ENCODE peak calls at places on chromosomes 5 and 9, in six cellular contexts. One of them, this sample, is unnamed.

GRCh38 chr5:137660349-137660817 is 75.5 kb downstream of the KLHL3 start:
- DNase-seq in stimulated activated CD4-positive, alpha-beta T cell treated with anti-CD3 and anti-CD28 coated beads, Interleukin-4, amount 100 ng/mL, for 4 hours: peak
- DNase-seq in hypothalamus: no peak
- DNase-seq in NCI-H1092: peak
- DNase-seq in COLO829: peak
- DNase-seq in GM13977: peak
- DNase-seq in this sample: peak

GRCh38 chr9:14797442-14797841 is 74.9 kb upstream of the CER1 start:
- DNase-seq in stimulated activated CD4-positive, alpha-beta T cell treated with anti-CD3 and anti-CD28 coated beads, Interleukin-4, amount 100 ng/mL, for 4 hours: no peak
- DNase-seq in hypothalamus: no peak
- DNase-seq in NCI-H1092: no peak
- DNase-seq in COLO829: no peak
- DNase-seq in GM13977: no peak
- DNase-seq in this sample: no peak

GRCh38 chr5:172162348-172162747 is 25.7 kb downstream of the STK10 start:
- DNase-seq in stimulated activated CD4-positive, alpha-beta T cell treated with anti-CD3 and anti-CD28 coated beads, Interleukin-4, amount 100 ng/mL, for 4 hours: no peak
- DNase-seq in hypothalamus: no peak
- DNase-seq in NCI-H1092: no peak
- DNase-seq in COLO829: no peak
- DNase-seq in GM13977: no peak
- DNase-seq in this sample: no peak

GRCh38 chr5:42842860-42843641 is 31.4 kb upstream of the SELENOP start:
- DNase-seq in stimulated activated CD4-positive, alpha-beta T cell treated with anti-CD3 and anti-CD28 coated beads, Interleukin-4, amount 100 ng/mL, for 4 hours: no peak
- DNase-seq in hypothalamus: no peak
- DNase-seq in NCI-H1092: no peak
- DNase-seq in COLO829: no peak
- DNase-seq in GM13977: no peak
- DNase-seq in this sample: no peak

GRCh38 chr5:86337667-86338460 is 279.9 kb upstream of the COX7C start:
- DNase-seq in stimulated activated CD4-positive, alpha-beta T cell treated with anti-CD3 and anti-CD28 coated beads, Interleukin-4, amount 100 ng/mL, for 4 hours: no peak
- DNase-seq in hypothalamus: no peak
- DNase-seq in NCI-H1092: no peak
- DNase-seq in COLO829: no peak
- DNase-seq in GM13977: no peak
- DNase-seq in this sample: no peak

GRCh38 chr5:155019601-155020226 is 6.2 kb downstream of the KIF4B start:
- DNase-seq in stimulated activated CD4-positive, alpha-beta T cell treated with anti-CD3 and anti-CD28 coated beads, Interleukin-4, amount 100 ng/mL, for 4 hours: no peak
- DNase-seq in hypothalamus: no peak
- DNase-seq in NCI-H1092: no peak
- DNase-seq in COLO829: no peak
- DNase-seq in GM13977: no peak
- DNase-seq in this sample: no peak

GRCh38 chr5:79743846-79744605 is 54.4 kb downstream of the CMYA5 start:
- DNase-seq in stimulated activated CD4-positive, alpha-beta T cell treated with anti-CD3 and anti-CD28 coated beads, Interleukin-4, amount 100 ng/mL, for 4 hours: no peak
- DNase-seq in hypothalamus: no peak
- DNase-seq in NCI-H1092: no peak
- DNase-seq in COLO829: no peak
- DNase-seq in GM13977: no peak
- DNase-seq in this sample: no peak

GRCh38 chr5:158373623-158374375 is 514.9 kb upstream of the CLINT1 start:
- DNase-seq in stimulated activated CD4-positive, alpha-beta T cell treated with anti-CD3 and anti-CD28 coated beads, Interleukin-4, amount 100 ng/mL, for 4 hours: no peak
- DNase-seq in hypothalamus: no peak
- DNase-seq in NCI-H1092: no peak
- DNase-seq in COLO829: peak
- DNase-seq in GM13977: no peak
- DNase-seq in this sample: no peak

GRCh38 chr5:65971643-65972042 is 45.3 kb downstream of the ERBIN start:
- DNase-seq in stimulated activated CD4-positive, alpha-beta T cell treated with anti-CD3 and anti-CD28 coated beads, Interleukin-4, amount 100 ng/mL, for 4 hours: no peak
- DNase-seq in hypothalamus: no peak
- DNase-seq in NCI-H1092: no peak
- DNase-seq in COLO829: no peak
- DNase-seq in GM13977: no peak
- DNase-seq in this sample: no peak

GRCh38 chr5:142806769-142807377 is 36.7 kb downstream of the ARHGAP26 start:
- DNase-seq in stimulated activated CD4-positive, alpha-beta T cell treated with anti-CD3 and anti-CD28 coated beads, Interleukin-4, amount 100 ng/mL, for 4 hours: no peak
- DNase-seq in hypothalamus: no peak
- DNase-seq in NCI-H1092: no peak
- DNase-seq in COLO829: no peak
- DNase-seq in GM13977: no peak
- DNase-seq in this sample: no peak

GRCh38 chr9:15311607-15312006 is 4.6 kb upstream of the TTC39B start:
- DNase-seq in stimulated activated CD4-positive, alpha-beta T cell treated with anti-CD3 and anti-CD28 coated beads, Interleukin-4, amount 100 ng/mL, for 4 hours: no peak
- DNase-seq in hypothalamus: no peak
- DNase-seq in NCI-H1092: no peak
- DNase-seq in COLO829: no peak
- DNase-seq in GM13977: no peak
- DNase-seq in this sample: no peak

GRCh38 chr9:136021891-136022681 is 60.9 kb upstream of the UBAC1 start:
- DNase-seq in stimulated activated CD4-positive, alpha-beta T cell treated with anti-CD3 and anti-CD28 coated beads, Interleukin-4, amount 100 ng/mL, for 4 hours: no peak
- DNase-seq in hypothalamus: no peak
- DNase-seq in NCI-H1092: no peak
- DNase-seq in COLO829: no peak
- DNase-seq in GM13977: no peak
- DNase-seq in this sample: no peak

GRCh38 chr9:77897292-77897691 is 134.3 kb downstream of the GNAQ start:
- DNase-seq in stimulated activated CD4-positive, alpha-beta T cell treated with anti-CD3 and anti-CD28 coated beads, Interleukin-4, amount 100 ng/mL, for 4 hours: no peak
- DNase-seq in hypothalamus: no peak
- DNase-seq in NCI-H1092: peak
- DNase-seq in COLO829: no peak
- DNase-seq in GM13977: no peak
- DNase-seq in this sample: no peak

GRCh38 chr5:159133041-159133741 is 33.5 kb upstream of the EBF1 start:
- DNase-seq in stimulated activated CD4-positive, alpha-beta T cell treated with anti-CD3 and anti-CD28 coated beads, Interleukin-4, amount 100 ng/mL, for 4 hours: no peak
- DNase-seq in hypothalamus: no peak
- DNase-seq in NCI-H1092: peak
- DNase-seq in COLO829: peak
- DNase-seq in GM13977: peak
- DNase-seq in this sample: peak